ENCODE peak calls at places on chromosomes 2 and 18, in five cellular contexts. W, Y, D, R and Z are unnamed samples.
A peak's percentile ranks its signal among the peaks of the same experiment; 100 is the strongest.

GRCh38 chr2:130385709-130386108 is 29.9 kb downstream of the PTPN18 start:
- DNase-seq in W (no peak), Y (no peak), D (no peak), R (no peak), Z (no peak)

GRCh38 chr18:63022429-63023022 is 297.0 kb downstream of the BCL2 start:
- DNase-seq in W (no peak), Y (no peak), D (no peak), R (no peak), Z (no peak)

GRCh38 chr2:145421841-145422240 is 901.9 kb upstream of the ZEB2 start:
- DNase-seq in W (no peak), Y (no peak), D (no peak), R (peak; percentile 63), Z (no peak)

GRCh38 chr2:13046557-13047165 is 329.9 kb downstream of the TRIB2 start:
- DNase-seq in W (no peak), Y (no peak), D (no peak), R (peak; percentile 2), Z (no peak)

GRCh38 chr2:239022437-239023260 is 174.8 kb downstream of the TWIST2 start:
- DNase-seq in W (no peak), Y (no peak), D (no peak), R (no peak), Z (no peak)

GRCh38 chr2:11405599-11406491 is 60.1 kb downstream of the E2F6 start:
- DNase-seq in W (no peak), Y (no peak), D (no peak), R (no peak), Z (no peak)

GRCh38 chr18:45060102-45060501 is 379.4 kb downstream of the SETBP1 start:
- DNase-seq in W (no peak), Y (no peak), D (no peak), R (no peak), Z (no peak)

GRCh38 chr2:233867993-233868532 is at the start of gene MSL3B:
- DNase-seq in W (peak; percentile 61), Y (peak; percentile 52), D (peak; percentile 48), R (peak; percentile 53), Z (no peak)

GRCh38 chr2:70089220-70089945 is 2.1 kb downstream of the PCBP1 start:
- DNase-seq in W (no peak), Y (no peak), D (peak; percentile 48), R (peak; percentile 30), Z (no peak)

GRCh38 chr2:189498205-189498604 is 56.9 kb downstream of the WDR75 start:
- DNase-seq in W (no peak), Y (no peak), D (no peak), R (no peak), Z (no peak)

GRCh38 chr2:234841321-234842015 is 110.3 kb upstream of the SH3BP4 start:
- DNase-seq in W (no peak), Y (no peak), D (no peak), R (no peak), Z (no peak)

GRCh38 chr2:231292472-231293134 is 94.2 kb downstream of the ARMC9 start:
- DNase-seq in W (no peak), Y (no peak), D (no peak), R (no peak), Z (no peak)

GRCh38 chr2:223909048-223909741 is 35.9 kb downstream of the WDFY1 start:
- DNase-seq in W (no peak), Y (no peak), D (no peak), R (no peak), Z (no peak)

GRCh38 chr2:120968307-120969015 is 232.8 kb downstream of the GLI2 start:
- DNase-seq in W (no peak), Y (no peak), D (no peak), R (no peak), Z (no peak)